ENCODE peak calls at places on chromosomes 16 and 17, in seven cellular contexts. A is omental fat pad, S is Caco-2, R is DND-41, Q is adrenal gland, L is spleen, X is lower lobe of right lung. N is an unnamed sample.

GRCh38 chr17:28792877-28793666 is 49.3 kb downstream of the TRAF4 start:
- DNase-seq in A (no peak), S (no peak), R (no peak), Q (no peak), L (no peak), X (no peak), N (no peak)

GRCh38 chr17:42485680-42486079 is 27.0 kb downstream of the ATP6V0A1 start:
- DNase-seq in A (no peak), S (no peak), R (no peak), Q (no peak), L (no peak), X (no peak), N (no peak)

GRCh38 chr17:40062347-40063033 is at the start of gene THRA:
- DNase-seq in A (no peak), S (peak), R (peak), Q (peak), L (peak), X (peak), N (peak)

GRCh38 chr17:43860927-43861622 is 14.1 kb downstream of the CD300LG start:
- DNase-seq in A (no peak), S (no peak), R (no peak), Q (no peak), L (peak), X (no peak), N (no peak)

GRCh38 chr17:14206891-14207290 is 29.8 kb downstream of the CDRT15 start:
- DNase-seq in A (no peak), S (no peak), R (no peak), Q (no peak), L (peak), X (no peak), N (no peak)

GRCh38 chr16:57003439-57004386 is 14.4 kb downstream of the NLRC5 start:
- DNase-seq in A (no peak), S (no peak), R (no peak), Q (no peak), L (peak), X (no peak), N (no peak)

GRCh38 chr17:43720311-43721060 is 38.1 kb downstream of the SOST start:
- DNase-seq in A (peak), S (peak), R (peak), Q (peak), L (peak), X (peak), N (peak)

GRCh38 chr17:82767041-82767754 is 15.3 kb downstream of the TBCD start:
- DNase-seq in A (peak), S (peak), R (peak), Q (peak), L (no peak), X (peak), N (peak)

GRCh38 chr17:76715462-76715830 is 4.7 kb upstream of the MXRA7 start:
- DNase-seq in A (peak), S (no peak), R (no peak), Q (no peak), L (peak), X (no peak), N (no peak)

GRCh38 chr16:733382-734207 is 6.7 kb downstream of the HAGHL start:
- DNase-seq in A (no peak), S (peak), R (no peak), Q (no peak), L (peak), X (no peak), N (peak)
- TF ChIP-seq CTCF in A (no peak), S (peak), R (peak), Q (peak), L (no peak), X (peak), N (peak)

GRCh38 chr16:16956376-16956775 is 514.4 kb downstream of the XYLT1 start:
- DNase-seq in A (no peak), S (no peak), R (no peak), Q (no peak), L (no peak), X (no peak), N (no peak)
- TF ChIP-seq CTCF in A (no peak), S (no peak), R (no peak), Q (no peak), L (no peak), X (no peak), N (no peak)

GRCh38 chr16:68113059-68113757 is 28.0 kb downstream of the NFATC3 start:
- DNase-seq in A (no peak), S (no peak), R (no peak), Q (no peak), L (no peak), X (no peak), N (no peak)

GRCh38 chr16:68117884-68118283 is 32.7 kb downstream of the NFATC3 start:
- DNase-seq in A (no peak), S (no peak), R (no peak), Q (no peak), L (no peak), X (no peak), N (peak)

GRCh38 chr16:68115851-68116250 is 30.7 kb downstream of the NFATC3 start:
- DNase-seq in A (no peak), S (no peak), R (no peak), Q (no peak), L (no peak), X (no peak), N (no peak)

GRCh38 chr16:68113765-68114240 is 28.6 kb downstream of the NFATC3 start:
- DNase-seq in A (no peak), S (no peak), R (no peak), Q (no peak), L (no peak), X (no peak), N (no peak)

DNA sequence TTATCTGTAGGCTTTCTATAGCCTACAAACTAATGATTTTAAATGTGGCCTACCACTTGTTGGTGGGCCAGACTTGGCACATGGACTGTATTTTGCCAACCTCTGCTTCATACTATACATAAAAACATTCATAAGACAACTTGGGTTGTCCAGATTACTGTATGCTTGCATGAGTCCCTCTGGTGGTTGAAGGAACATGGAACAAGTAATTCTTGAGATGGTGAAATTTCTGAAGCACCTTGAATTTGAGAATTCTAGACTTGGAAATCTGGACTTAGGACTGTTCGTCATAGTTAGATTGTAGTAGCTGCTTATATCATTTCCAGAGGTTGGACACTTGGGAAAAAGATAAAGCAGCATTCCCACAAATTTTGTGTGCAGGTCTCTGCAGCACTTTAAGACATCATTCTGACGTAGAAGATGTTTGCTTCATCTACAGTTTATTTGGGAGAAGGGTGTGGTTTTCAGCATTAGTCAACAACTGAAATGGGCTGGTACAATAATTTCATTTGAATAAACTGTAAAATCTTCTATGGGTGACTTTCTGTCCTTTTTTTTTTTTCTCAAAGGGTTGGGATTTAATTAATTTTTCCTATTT is 31.2 kb downstream of the NFATC3 start:
- DNase-seq in A (no peak), S (peak), R (no peak), Q (no peak), L (no peak), X (no peak), N (no peak)
- TF ChIP-seq CTCF in A (no peak), S (peak), R (peak), Q (peak), L (peak), X (peak), N (peak)

GRCh38 chr17:56231693-56232092 is 78.4 kb downstream of the ANKFN1 start:
- DNase-seq in A (no peak), S (no peak), R (no peak), Q (no peak), L (no peak), X (no peak), N (no peak)
- TF ChIP-seq CTCF in A (no peak), S (peak), R (peak), Q (no peak), L (no peak), X (no peak), N (no peak)

DNA sequence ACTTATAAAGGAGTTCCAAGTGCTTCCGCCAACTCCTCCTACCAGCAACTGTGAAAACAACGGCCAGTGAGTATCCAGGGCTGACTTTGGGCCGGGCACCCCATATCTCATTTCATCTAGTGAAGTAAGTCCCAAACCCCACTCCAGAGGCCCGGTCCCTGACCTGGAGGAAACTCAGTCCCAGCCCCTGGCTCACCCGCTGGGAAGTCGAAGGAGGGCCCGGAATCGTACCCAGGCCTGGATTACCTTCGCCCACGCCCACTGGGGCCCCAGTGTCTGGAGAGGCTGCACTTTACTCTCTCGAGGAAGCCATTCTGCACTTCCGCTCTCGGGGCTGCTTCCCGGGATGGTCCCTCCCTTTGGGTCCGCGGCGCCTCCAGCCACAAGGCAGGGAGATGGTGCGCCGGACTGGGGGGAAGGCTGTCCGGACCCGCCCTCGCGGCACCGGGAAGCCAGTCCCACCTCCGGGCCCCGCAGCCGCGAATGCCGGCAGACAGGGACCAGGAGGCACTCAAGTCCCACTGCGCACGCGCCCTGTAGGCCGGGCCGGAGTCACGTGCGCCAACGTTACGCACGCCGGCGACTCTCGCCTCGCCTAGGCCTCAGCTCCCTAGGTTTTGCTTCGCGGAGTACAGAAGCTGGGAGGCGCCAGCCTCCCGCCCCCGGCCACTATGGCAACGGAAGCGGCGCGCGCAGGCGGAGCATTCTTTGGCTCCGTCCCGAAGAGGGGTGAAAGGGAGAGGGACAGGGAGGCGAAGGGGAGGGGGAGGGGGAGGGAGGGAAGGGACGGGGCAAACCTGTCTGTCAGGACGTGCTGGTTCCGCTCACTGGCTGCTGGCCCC is at the start of gene CMTR2:
- DNase-seq in A (peak), S (peak), R (peak), Q (peak), L (peak), X (peak), N (peak)
- TF ChIP-seq CTCF in A (no peak), S (peak), R (peak), Q (no peak), L (no peak), X (no peak), N (no peak)

GRCh38 chr17:44969144-44969780 is 1.2 kb upstream of the C1QL1 start:
- DNase-seq in A (no peak), S (no peak), R (no peak), Q (no peak), L (no peak), X (no peak), N (no peak)

GRCh38 chr17:44967026-44967906 is 837 bp downstream of the C1QL1 start:
- DNase-seq in A (no peak), S (no peak), R (no peak), Q (no peak), L (no peak), X (no peak), N (no peak)

GRCh38 chr17:44967907-44968224 is 237 bp downstream of the C1QL1 start:
- DNase-seq in A (no peak), S (no peak), R (no peak), Q (no peak), L (no peak), X (no peak), N (no peak)

GRCh38 chr17:44970136-44970737 is 2.1 kb upstream of the C1QL1 start:
- DNase-seq in A (no peak), S (peak), R (peak), Q (peak), L (no peak), X (no peak), N (peak)

DNA sequence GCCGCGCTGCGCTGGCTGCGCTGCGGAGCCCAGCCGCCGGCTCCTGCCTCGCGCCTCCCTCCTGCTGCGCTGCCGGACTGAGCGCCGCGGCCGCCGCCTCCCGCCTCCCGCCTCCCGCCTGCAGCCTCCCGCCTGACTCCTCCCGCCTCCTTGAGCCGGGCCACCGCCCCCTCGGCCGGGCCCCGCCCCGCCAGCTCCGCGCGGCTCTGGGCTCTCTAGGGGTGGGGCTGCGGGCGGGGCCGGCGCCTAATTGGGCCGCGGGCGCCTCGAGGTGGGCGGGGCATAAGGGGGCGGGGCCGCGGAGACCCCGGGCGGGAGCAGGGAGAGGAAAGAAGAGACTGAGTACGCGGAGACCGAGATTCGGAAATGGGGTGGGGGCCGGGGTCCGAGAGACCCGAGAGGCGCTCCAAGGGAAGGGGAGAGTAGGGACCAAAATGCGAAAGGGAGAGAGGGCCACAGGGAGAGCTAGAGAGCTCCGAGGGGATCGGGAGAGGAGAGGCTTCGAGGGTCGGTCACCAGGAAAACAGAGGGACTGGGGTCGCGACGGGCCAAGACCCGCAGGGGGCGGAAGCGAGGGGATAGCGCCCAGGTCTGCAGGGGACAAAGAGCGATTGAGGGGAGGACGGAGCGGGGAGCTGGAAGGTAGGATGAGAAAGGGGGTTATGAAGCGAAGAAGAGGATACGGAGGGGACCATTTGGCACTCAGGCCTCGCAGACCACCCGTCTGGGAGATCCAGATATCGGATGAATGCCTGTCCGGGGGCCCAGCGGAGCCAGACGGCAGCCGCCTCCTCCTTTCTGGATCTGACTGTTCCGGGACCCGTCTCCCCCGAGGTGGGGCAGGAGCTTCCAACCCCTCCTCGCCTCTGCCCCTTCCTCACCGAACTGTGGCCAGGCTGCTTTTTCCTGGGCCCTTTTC is at the start of gene C1QL1:
- DNase-seq in A (peak), S (peak), R (peak), Q (peak), L (peak), X (peak), N (peak)
- TF ChIP-seq CTCF in A (no peak), S (peak), R (peak), Q (no peak), L (peak), X (no peak), N (no peak)

N was measured in activated CD8-positive, alpha-beta T cell treated with anti-CD3 and anti-CD28 coated beads for 36 hours.